ENCODE peak calls at places on chromosome 2, in six cellular contexts. U, X, W, M, J and S are unnamed samples.

GRCh38 chr2:208042041-208042440 is 16.7 kb upstream of the PLEKHM3 start:
- DNase-seq in U (no peak), X (no peak), W (no peak), M (no peak), J (peak), S (no peak)

GRCh38 chr2:216221806-216222205 is 112.7 kb downstream of the XRCC5 start:
- DNase-seq in U (peak), X (no peak), W (no peak), M (no peak), J (peak), S (no peak)

GRCh38 chr2:17318013-17318412 is 200.2 kb downstream of the RAD51AP2 start:
- DNase-seq in U (no peak), X (no peak), W (no peak), M (no peak), J (no peak), S (no peak)

GRCh38 chr2:231632559-231633142 is 40.0 kb downstream of the TEX44 start:
- DNase-seq in U (no peak), X (no peak), W (no peak), M (no peak), J (peak), S (peak)

GRCh38 chr2:120735750-120736170 is at the start of gene GLI2:
- DNase-seq in U (peak), X (peak), W (peak), M (peak), J (peak), S (peak)

GRCh38 chr2:223538920-223539440 is 63.2 kb downstream of the SCG2 start:
- DNase-seq in U (no peak), X (no peak), W (no peak), M (no peak), J (peak), S (no peak)

GRCh38 chr2:187575081-187576067 is 21.1 kb upstream of the TFPI start:
- DNase-seq in U (no peak), X (no peak), W (no peak), M (no peak), J (peak), S (no peak)

GRCh38 chr2:201406077-201406662 is 45.1 kb downstream of the TRAK2 start:
- DNase-seq in U (peak), X (no peak), W (no peak), M (no peak), J (peak), S (no peak)

GRCh38 chr2:230614913-230615332 is 97.7 kb upstream of the CAB39 start:
- DNase-seq in U (peak), X (peak), W (no peak), M (no peak), J (peak), S (peak)

GRCh38 chr2:66698879-66699278 is 264.0 kb downstream of the MEIS1 start:
- DNase-seq in U (no peak), X (no peak), W (no peak), M (no peak), J (no peak), S (no peak)

GRCh38 chr2:235580401-235581157 is 86.7 kb downstream of the AGAP1 start:
- DNase-seq in U (no peak), X (no peak), W (no peak), M (no peak), J (no peak), S (no peak)

GRCh38 chr2:27097341-27097740 is 10.8 kb downstream of the KHK start:
- DNase-seq in U (no peak), X (no peak), W (no peak), M (peak), J (no peak), S (no peak)

DNA sequence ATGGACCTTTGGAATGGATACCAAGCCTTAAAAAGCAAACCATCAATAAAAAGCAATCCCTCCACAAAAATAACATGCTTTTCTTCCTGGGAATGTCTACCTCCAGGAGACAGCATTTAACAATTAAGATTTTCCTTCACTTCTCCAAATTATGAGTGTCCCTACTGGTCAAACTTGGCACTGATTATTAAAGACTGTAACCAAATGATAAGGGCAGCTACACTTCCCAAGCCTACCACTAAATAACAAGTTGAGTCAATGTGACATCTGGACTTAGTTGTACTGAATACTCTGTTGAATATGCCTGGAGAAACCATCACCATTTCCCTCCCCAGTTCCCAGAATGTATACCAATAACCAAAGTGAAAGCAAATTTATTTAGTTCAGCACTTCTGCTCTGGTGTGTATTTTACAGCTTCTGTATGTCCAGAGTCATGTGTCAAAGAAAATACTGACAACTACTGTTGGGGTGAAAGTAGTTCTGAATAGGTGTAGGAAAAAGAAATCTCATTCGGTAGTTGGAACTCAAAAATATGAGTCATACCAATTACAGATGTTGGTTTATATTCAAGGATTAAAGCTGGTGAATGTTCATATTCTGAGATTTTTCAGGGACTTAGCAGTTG is 1291.7 kb upstream of the GYPC start:
- DNase-seq in U (no peak), X (no peak), W (no peak), M (no peak), J (no peak), S (no peak)
- TF ChIP-seq CTCF in U (no peak), X (peak), W (peak), M (no peak), J (no peak), S (no peak)

DNA sequence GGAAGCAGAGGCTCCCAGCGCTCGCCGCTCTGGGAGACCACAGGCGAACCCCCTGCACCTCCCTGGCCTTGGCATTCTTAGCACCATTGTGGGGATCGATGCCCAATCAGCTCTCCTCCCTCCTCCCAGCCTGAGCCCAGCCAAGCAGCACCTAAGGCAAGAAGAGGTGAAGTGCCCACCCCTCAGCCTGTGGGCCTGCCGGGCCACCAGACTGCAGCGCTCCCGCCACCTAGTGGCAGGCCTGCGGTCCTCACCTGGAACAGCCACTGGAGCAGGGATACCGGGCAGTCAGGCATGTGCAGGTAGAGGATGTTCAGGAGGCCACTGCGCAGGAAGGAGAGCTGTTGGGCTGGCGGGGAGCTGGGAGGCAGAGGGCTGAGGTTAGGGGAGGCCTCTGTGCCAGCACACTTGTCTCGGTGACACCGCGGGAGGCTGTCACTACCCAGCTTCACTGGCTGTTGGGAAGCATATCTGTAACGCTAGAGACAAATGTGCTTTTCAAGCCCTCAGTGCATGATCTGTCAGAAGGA is 35.2 kb downstream of the FAM178B start:
- DNase-seq in U (peak), X (peak), W (peak), M (peak), J (peak), S (peak)
- TF ChIP-seq CTCF in U (peak), X (peak), W (peak), M (peak), J (peak), S (peak)

GRCh38 chr2:45890094-45890646 is 238.7 kb downstream of the PRKCE start:
- DNase-seq in U (no peak), X (no peak), W (no peak), M (no peak), J (no peak), S (no peak)

GRCh38 chr2:45888641-45889040 is 237.2 kb downstream of the PRKCE start:
- DNase-seq in U (no peak), X (no peak), W (no peak), M (no peak), J (no peak), S (no peak)

GRCh38 chr2:45889620-45890019 is 238.1 kb downstream of the PRKCE start:
- DNase-seq in U (no peak), X (no peak), W (no peak), M (no peak), J (no peak), S (peak)

GRCh38 chr2:45888167-45888566 is 236.7 kb downstream of the PRKCE start:
- DNase-seq in U (no peak), X (no peak), W (no peak), M (no peak), J (peak), S (no peak)

DNA sequence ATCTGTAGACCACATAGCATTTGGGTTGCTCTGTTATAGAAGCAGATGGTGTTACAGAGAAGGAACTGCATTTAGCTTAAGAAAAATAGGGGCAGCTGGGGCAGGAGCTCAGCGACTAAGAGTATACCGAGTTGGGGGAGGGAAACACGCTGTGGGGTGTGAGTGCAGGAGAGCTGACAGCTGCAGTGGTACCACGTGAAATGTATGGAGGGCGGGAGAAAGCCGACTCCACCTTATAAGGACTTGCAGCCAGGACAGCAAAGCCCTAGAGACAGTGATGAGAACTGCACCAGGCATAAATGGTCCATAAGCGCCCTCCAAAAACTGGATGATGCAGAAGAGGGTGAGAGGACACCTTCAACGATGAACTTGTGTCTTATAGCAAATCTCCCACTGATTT is 237.6 kb downstream of the PRKCE start:
- DNase-seq in U (no peak), X (peak), W (no peak), M (no peak), J (peak), S (peak)
- TF ChIP-seq CTCF in U (no peak), X (peak), W (no peak), M (no peak), J (no peak), S (peak)

DNA sequence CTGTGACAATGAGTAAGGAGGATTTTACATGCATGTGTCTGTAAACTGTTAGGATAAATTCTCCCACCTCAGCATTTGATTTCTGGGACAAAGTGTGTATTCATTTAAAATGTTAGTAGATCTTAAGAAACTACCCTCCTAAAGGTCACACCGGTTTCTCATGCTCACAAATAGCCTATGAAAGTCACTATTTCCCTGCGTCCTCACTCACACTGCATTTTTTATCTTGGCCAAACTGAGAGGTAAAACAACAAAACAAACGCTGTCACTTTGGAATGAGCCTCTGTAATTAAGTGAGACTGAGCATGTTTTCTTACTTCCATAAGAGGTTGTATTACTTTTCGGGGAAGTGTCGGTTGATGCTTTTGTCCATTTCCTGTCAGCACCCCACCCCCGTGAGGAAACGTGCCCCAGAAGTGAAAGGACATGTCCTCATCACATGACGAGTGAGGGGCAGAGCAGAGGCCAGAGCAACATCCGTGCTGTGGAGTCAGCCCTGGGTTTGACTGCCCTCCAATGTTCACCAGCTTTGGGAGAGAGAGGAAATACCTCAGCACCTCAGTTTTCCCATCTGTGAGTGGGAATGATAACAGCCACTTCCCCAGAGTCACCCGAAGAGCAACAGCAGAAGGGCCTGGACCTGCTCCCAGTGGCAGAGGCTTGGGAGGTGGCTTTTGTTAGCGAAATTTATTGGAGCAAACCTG is 3.1 kb downstream of the GYPC start:
- DNase-seq in U (no peak), X (peak), W (no peak), M (peak), J (peak), S (peak)
- TF ChIP-seq CTCF in U (no peak), X (no peak), W (no peak), M (peak), J (no peak), S (peak)

DNA sequence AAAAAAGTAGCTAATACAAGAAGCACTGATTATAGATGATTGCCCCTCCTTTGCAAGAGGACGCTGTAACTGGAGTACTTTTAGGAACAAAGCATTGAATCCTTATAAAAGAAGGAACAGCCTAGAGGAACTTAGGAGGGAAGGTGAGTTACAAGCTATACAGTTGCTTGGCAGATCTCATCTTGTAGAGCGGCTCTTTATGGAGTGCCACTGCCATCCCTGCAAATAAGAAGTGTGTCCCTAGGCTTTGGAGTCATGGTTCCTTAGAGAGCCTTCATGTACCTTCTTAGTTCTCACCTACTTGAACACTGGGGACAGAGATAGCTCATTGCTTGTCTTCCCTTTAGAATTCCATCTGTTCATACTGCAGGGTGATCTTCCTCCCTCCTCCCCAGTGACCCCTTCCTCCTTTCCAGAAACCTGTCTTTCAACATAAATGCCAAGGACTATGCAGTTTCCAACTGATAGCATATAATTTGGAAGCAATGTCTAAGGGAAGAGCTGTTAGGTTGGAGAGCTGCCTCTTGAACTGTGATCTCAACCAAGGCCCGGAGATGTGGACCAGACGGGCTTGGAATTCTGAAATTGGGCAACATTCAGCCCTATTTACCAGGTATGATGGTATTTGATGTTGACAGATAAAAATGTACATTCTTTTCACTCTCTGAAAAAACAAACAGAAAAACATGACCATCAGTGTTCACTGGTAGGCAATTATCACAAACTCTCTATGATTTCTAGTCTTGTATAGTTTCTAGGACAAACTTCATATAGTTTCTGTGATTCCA is 7.5 kb downstream of the FMNL2 start:
- DNase-seq in U (no peak), X (no peak), W (no peak), M (no peak), J (no peak), S (no peak)
- TF ChIP-seq CTCF in U (no peak), X (no peak), W (no peak), M (no peak), J (no peak), S (no peak)

GRCh38 chr2:31136000-31136399 is 2.2 kb downstream of the GALNT14 start:
- DNase-seq in U (no peak), X (no peak), W (no peak), M (no peak), J (no peak), S (no peak)

GRCh38 chr2:31137211-31138036 is 816 bp downstream of the GALNT14 start:
- DNase-seq in U (peak), X (peak), W (peak), M (peak), J (no peak), S (peak)

GRCh38 chr2:31136732-31137131 is 1.5 kb downstream of the GALNT14 start:
- DNase-seq in U (no peak), X (no peak), W (no peak), M (no peak), J (no peak), S (no peak)

GRCh38 chr2:31140151-31140550 is 1.9 kb upstream of the GALNT14 start:
- DNase-seq in U (no peak), X (no peak), W (no peak), M (no peak), J (no peak), S (no peak)

DNA sequence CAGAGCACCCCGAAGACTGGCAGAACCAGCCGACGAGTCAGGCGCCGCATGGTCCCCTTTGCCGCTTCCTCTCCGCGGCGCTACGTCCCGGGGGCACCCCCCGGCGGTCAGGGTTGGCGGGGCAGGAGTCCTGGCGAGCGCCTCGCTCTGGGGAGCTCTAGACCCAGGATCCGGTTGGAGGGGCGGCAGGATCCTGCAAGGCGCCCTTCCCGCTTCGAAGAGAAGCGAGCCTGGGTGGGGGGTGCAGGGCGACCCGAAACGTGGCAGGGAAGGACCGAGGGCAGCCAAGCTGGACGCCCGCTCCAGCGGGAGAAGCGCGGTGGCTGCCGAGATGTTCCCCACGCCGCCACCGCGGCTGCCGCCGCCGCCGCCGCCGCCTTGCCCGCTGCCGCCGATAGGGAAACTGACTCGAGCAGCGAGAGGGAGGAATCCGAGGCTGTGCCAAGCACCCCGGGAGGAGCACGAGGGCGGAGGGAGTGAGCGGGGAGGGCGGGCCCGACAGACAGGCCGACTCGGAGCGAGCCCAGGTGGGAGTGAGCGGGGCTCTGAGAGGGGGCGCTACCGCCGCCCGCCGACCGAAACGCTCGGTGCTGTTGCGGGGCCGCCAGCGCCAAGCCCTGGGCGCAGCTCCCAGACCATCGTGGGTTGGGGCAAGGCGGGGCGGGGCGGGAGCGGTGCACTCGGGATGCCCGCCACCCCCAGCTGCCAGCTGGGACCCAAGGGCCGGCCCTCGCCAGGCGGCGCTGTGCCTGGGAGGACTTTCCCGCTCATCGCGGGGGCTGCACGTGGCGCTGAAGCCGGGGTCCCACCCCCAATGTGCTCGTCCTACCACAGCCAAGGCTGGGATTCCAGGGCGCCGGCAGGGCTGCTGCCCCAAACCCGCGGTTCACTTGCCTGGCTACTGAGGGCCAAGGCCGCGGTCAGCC is at the start of gene GALNT14:
- DNase-seq in U (peak), X (peak), W (peak), M (peak), J (peak), S (peak)
- TF ChIP-seq CTCF in U (peak), X (peak), W (peak), M (peak), J (peak), S (no peak)